ENCODE peak calls at places on chromosome 6, in seven cellular contexts. G is ovary, B is body of pancreas, R is prostate gland, Z is GM13976, J is fibroblast of lung, W is BE2C. F is an unnamed sample.
A peak's percentile ranks its signal among the peaks of the same experiment; 100 is the strongest.

GRCh38 chr6:44050872-44051421 is 76.3 kb downstream of the MRPL14 start:
- DNase-seq in W (peak; percentile 77), Z (no peak), R (no peak), G (no peak), B (no peak), J (no peak), F (peak; percentile 34)

GRCh38 chr6:13486679-13487121 is 700 bp downstream of the GFOD1 start:
- DNase-seq in G (peak; percentile 40), W (peak; percentile 64), J (peak; percentile 72), R (peak; percentile 15), B (peak; percentile 41), Z (peak; percentile 78), F (peak; percentile 40)

GRCh38 chr6:41846666-41847237 is 48.4 kb downstream of the USP49 start:
- DNase-seq in G (no peak), W (peak; percentile 65), B (peak; percentile 71), J (peak; percentile 93), Z (peak; percentile 70), R (peak; percentile 87), F (peak; percentile 70)

GRCh38 chr6:130872250-130873095 is 45.3 kb downstream of the SMLR1 start:
- DNase-seq in Z (peak; percentile 41), R (peak; percentile 39), W (peak; percentile 66), B (peak; percentile 72), G (peak; percentile 78), J (peak; percentile 25), F (peak; percentile 44)

GRCh38 chr6:44072959-44073611 is 54.2 kb downstream of the MRPL14 start:
- DNase-seq in J (peak; percentile 75), Z (peak; percentile 94), R (peak; percentile 76), W (peak; percentile 93), B (peak; percentile 76), G (peak; percentile 96), F (peak; percentile 84)

GRCh38 chr6:106255306-106255705 is 70.3 kb downstream of the ATG5 start:
- DNase-seq in R (no peak), W (no peak), Z (no peak), B (no peak), G (no peak), J (no peak), F (no peak)

GRCh38 chr6:14542670-14543366 is 425.2 kb downstream of the CD83 start:
- DNase-seq in B (no peak), Z (peak; percentile 39), J (peak; percentile 91), W (peak; percentile 15), R (no peak), G (no peak), F (no peak)

GRCh38 chr6:162798546-162798945 is 70.8 kb downstream of the PACRG start:
- DNase-seq in Z (no peak), G (no peak), W (no peak), J (no peak), R (no peak), B (no peak), F (no peak)

GRCh38 chr6:100665041-100665380 is 200.3 kb upstream of the SIM1 start:
- DNase-seq in B (no peak), R (no peak), W (no peak), J (no peak), Z (peak; percentile 15), G (no peak), F (no peak)

DNA sequence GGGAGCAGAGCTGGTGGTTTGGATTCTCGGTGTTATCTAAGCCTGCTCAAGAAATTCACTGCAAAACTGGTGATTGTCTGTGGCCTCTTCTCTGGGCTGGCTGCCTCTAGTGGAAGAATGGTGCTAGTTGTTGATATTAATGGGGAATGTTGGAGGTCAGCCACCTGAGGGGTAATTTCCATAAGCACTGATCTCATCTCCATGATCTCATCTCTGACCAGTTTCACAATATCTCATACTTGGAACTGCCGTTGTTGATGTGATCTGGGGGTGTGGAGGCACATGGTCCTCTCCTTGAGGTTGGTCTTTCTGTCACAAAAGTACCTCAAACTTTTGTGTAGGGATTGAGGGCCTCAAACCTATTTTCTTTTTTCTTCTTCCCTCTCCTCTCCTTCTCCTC is 102.6 kb downstream of the CD109 start:
- DNase-seq in J (peak; percentile 95), G (no peak), B (no peak), W (no peak), R (no peak), Z (peak; percentile 57), F (no peak)
- TF ChIP-seq CTCF in J (peak; percentile 63), G (no peak), B (no peak), W (no peak), R (no peak), Z (peak; percentile 16), F (no peak)

GRCh38 chr6:127494240-127494767 is 24.8 kb downstream of the MTCL3 start:
- DNase-seq in Z (no peak), W (no peak), B (no peak), R (no peak), G (no peak), J (no peak), F (no peak)

GRCh38 chr6:127496471-127496870 is 22.7 kb downstream of the MTCL3 start:
- DNase-seq in Z (no peak), G (no peak), J (no peak), B (no peak), W (no peak), R (no peak), F (no peak)
- TF ChIP-seq CTCF in Z (no peak), G (no peak), J (no peak), B (no peak), W (peak; percentile 5), R (no peak), F (no peak)

DNA sequence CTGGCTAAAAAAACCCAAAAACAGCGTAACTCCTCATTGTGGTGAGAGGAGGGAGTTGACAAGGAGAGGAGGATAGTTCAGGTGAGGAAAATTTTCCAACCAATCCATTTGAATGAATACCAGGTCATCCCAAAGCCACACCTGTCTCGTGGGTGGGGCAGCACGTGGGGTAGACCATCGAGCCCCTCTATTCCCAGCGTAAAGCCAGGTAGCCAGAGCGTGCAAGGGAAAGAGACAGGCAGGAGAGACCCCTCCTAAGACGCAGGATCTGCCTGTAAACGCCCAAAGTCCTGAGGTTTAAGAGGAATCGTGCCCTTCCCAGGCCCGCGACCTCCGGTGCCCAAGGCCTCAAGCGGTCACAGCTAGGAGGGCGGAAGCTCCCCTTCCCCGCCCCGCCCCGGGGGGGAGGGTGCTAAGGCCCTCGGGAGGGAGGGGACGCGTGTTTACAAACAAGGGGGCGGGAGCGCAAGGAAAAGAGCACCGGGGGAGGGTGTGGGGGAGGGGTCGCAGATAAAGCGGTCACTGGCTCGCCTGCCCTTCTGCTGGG is 705 bp downstream of the RXRB start:
- DNase-seq in R (no peak), B (peak; percentile 80), Z (peak; percentile 86), G (no peak), J (peak; percentile 59), W (no peak), F (no peak)
- TF ChIP-seq CTCF in R (no peak), B (no peak), Z (no peak), G (no peak), J (no peak), W (no peak), F (no peak)

GRCh38 chr6:6587696-6588063 is 840 bp upstream of the LY86 start:
- DNase-seq in B (no peak), R (no peak), W (no peak), J (no peak), G (no peak), Z (no peak), F (no peak)
- TF ChIP-seq CTCF in B (no peak), R (no peak), W (no peak), J (no peak), G (no peak), Z (no peak), F (no peak)

DNA sequence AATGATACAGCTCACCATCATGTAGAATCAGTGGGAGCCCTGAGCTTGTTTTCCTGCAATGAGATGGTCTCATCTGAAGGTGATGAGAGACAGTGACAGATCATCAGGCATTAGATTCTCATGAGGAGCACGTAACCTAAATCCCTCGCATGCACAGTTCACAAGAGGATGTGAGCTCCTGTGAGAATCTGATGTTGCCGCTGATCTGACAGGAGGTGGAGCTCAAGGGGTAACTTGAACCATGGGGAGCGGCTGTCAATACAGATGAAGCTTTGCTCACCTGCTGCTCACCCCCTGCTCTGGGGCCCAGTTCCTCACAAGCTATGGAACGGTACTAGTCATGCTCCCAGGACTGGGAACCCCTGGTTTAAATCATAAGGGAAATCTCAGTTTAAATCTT is 89.2 kb downstream of the THBS2 start:
- DNase-seq in J (no peak), B (no peak), G (no peak), Z (no peak), R (no peak), W (no peak), F (no peak)
- TF ChIP-seq CTCF in J (no peak), B (no peak), G (no peak), Z (no peak), R (no peak), W (no peak), F (no peak)

DNA sequence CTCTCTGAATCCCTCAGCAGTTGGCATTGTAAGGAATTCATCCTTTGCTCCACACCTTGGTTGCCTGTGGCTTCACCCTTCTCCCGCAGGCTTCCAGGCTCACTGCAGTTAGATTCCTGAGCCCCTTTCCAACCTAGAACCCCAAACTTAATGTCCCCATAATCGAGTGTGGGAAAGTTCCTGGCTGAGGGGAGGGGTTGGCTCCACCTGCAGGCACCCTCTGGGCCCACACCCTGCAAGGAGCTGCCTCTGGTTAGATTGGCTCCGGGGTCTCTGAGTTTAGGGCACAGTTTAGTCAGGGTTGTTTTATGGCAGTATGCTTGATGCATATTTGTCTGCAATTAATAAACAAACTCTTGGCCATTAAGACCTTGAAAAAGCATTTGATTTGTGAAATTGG is 63.4 kb downstream of the MTHFD1L start:
- DNase-seq in G (no peak), B (no peak), R (no peak), Z (peak; percentile 47), J (no peak), W (no peak), F (no peak)
- TF ChIP-seq CTCF in G (no peak), B (no peak), R (no peak), Z (peak; percentile 50), J (no peak), W (peak; percentile 50), F (peak; percentile 15)